ENCODE peak calls at places on chromosomes 2 and 18, in four cellular contexts. N is K562, F is HepG2, D is H1. S is an unnamed sample.

GRCh38 chr2:18620867-18621266 is 31.5 kb upstream of the NT5C1B start:
- DNase-seq in N (no peak), D (no peak), F (no peak), S (no peak)

GRCh38 chr2:241837197-241837596 is 21.5 kb downstream of the PDCD1 start:
- DNase-seq in F (no peak), N (no peak), D (no peak), S (no peak)

GRCh38 chr2:107384426-107384825 is 442.3 kb upstream of the RGPD4 start:
- DNase-seq in F (no peak), D (no peak), N (no peak), S (no peak)

GRCh38 chr2:42809876-42810125 is 17.4 kb upstream of the HAAO start:
- DNase-seq in D (peak; percentile 21), N (peak; percentile 91), F (peak; percentile 79), S (no peak)

GRCh38 chr2:12170151-12170550 is 423.7 kb downstream of the LPIN1 start:
- DNase-seq in D (no peak), N (no peak), F (no peak), S (no peak)

GRCh38 chr2:46488389-46488788 is 9.0 kb downstream of the TMEM247 start:
- DNase-seq in D (no peak), F (no peak), N (no peak), S (no peak)

GRCh38 chr2:197477764-197478163 is 21.9 kb downstream of the HSPD1 start:
- DNase-seq in D (no peak), N (no peak), F (no peak), S (no peak)

GRCh38 chr2:49165662-49166061 is 11.3 kb upstream of the FSHR start:
- DNase-seq in D (no peak), F (no peak), N (no peak), S (no peak)

GRCh38 chr2:216620806-216621205 is 12.4 kb upstream of the IGFBP2 start:
- DNase-seq in F (no peak), D (no peak), N (no peak), S (no peak)

DNA sequence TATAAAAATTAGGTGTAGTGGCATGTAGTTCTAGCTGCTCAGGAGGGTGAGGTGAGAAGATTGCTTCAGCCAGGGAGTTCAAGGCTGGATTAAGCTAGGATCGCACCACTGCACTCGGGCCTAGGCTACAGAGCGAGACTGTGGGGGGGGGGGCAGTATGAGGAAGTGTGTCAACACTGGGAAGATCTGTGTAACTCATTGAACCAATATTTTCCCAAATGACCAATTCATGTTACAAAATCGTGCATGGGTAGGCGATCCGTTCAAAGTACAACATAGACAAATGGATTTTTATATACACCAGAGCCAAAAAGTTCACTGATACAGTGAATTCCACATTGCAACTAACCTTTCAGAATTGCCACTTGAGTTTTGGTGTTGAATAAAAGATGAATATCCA is 8.1 kb downstream of the SMAD4 start:
- DNase-seq in F (peak; percentile 94), N (no peak), D (no peak), S (no peak)
- TF ChIP-seq HDAC6 in F (no peak), N (no peak), D (no peak), S (no peak)

GRCh38 chr2:20042531-20042930 is 8.9 kb downstream of the LAPTM4A start:
- DNase-seq in F (no peak), N (no peak), D (no peak), S (no peak)
- TF ChIP-seq HDAC6 in F (no peak), N (no peak), D (no peak), S (no peak)

GRCh38 chr2:134375935-134376334 is 122.1 kb downstream of the MGAT5 start:
- DNase-seq in N (no peak), D (no peak), F (peak; percentile 75), S (no peak)
- TF ChIP-seq HDAC6 in N (no peak), D (no peak), F (no peak), S (no peak)

DNA sequence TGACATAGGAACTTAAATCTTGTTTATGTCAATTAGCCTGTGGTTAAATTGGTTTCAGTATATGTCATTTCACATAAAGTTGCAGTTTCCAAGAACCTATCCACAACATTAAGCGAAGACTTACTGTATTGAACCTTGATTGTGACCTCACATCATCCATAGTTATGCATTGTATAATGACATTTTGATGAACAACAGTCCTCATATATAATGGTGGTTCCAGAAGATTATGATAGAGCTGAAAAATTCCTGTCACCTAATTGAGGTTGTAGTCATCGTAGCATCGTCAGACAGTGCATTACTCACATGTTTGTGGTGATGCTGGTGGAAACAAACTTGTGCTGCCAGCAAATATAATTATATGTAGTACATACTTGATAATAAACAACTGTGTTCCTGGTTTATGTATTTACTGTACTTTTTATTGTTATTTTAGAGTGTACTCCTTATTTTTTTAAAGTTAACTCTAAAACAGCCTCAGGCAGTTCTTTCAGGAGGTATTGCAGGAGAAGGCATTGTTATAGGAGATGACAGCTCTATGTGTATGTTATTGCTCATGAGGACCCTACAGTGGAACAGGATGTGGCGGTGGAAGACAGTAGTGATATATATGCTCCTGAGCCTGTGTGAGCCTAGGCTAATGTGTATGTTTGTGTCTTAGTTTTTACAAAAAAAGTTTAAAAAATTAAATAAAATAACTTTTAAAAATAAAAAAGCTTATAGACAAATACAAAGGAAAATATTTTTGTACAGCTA is 56.6 kb downstream of the UBE2E3 start:
- DNase-seq in F (no peak), N (no peak), D (no peak), S (no peak)
- TF ChIP-seq HDAC6 in F (no peak), N (no peak), D (no peak), S (no peak)

S was measured in GM12878.